ENCODE peak calls at places on chromosome 13, in ten cellular contexts. T is uterus, G is transverse colon, A is body of pancreas, E is breast epithelium, M is IMR-90, I is spleen, K is Peyer's patch, U is thyroid gland, Z is lower leg skin. D is an unnamed sample.

GRCh38 chr13:27353166-27353583 is 71.2 kb upstream of the GTF3A start:
- DNase-seq in E (no peak), K (no peak), A (no peak), I (no peak), G (no peak), M (peak), T (no peak), U (no peak), Z (no peak), D (no peak)

GRCh38 chr13:28451482-28452217 is 43.3 kb downstream of the FLT1 start:
- DNase-seq in K (no peak), G (no peak), T (no peak), Z (no peak), E (no peak), U (peak), M (no peak), I (no peak), A (no peak), D (no peak)

GRCh38 chr13:40662866-40663265 is 3.6 kb downstream of the FOXO1 start:
- DNase-seq in A (no peak), K (no peak), E (no peak), G (no peak), U (no peak), T (no peak), I (no peak), M (no peak), Z (no peak), D (no peak)

GRCh38 chr13:30421093-30422055 is 919 bp upstream of the UBE2L5 start:
- DNase-seq in Z (peak), G (peak), T (peak), I (peak), M (peak), K (peak), U (peak), E (peak), A (peak), D (no peak)

GRCh38 chr13:46759861-46760260 is 37.1 kb downstream of the ESD start:
- DNase-seq in M (no peak), G (peak), A (no peak), E (no peak), Z (no peak), I (no peak), K (no peak), T (no peak), U (no peak), D (no peak)

GRCh38 chr13:28822161-28822560 is 2.0 kb downstream of the MTUS2 start:
- DNase-seq in I (no peak), Z (no peak), A (no peak), T (no peak), M (no peak), E (no peak), G (no peak), U (no peak), K (no peak), D (no peak)

GRCh38 chr13:109918179-109918651 is 131.8 kb upstream of the IRS2 start:
- DNase-seq in M (peak), T (no peak), G (no peak), I (no peak), K (no peak), A (no peak), E (no peak), Z (no peak), U (no peak), D (no peak)

GRCh38 chr13:96397807-96398206 is 307.9 kb downstream of the HS6ST3 start:
- DNase-seq in M (no peak), I (no peak), A (no peak), G (no peak), Z (no peak), U (no peak), T (no peak), E (no peak), K (no peak), D (no peak)

GRCh38 chr13:108927615-108928014 is 298.2 kb downstream of the MYO16 start:
- DNase-seq in M (no peak), K (no peak), T (no peak), E (no peak), A (no peak), U (no peak), I (no peak), G (no peak), Z (no peak), D (no peak)

GRCh38 chr13:59480857-59481256 is 682.9 kb downstream of the DIAPH3 start:
- DNase-seq in I (no peak), M (no peak), G (no peak), U (no peak), E (no peak), K (no peak), A (no peak), Z (no peak), T (no peak), D (no peak)

GRCh38 chr13:37068962-37069361 is 9.5 kb upstream of the SUPT20H start:
- DNase-seq in T (no peak), G (no peak), Z (no peak), E (no peak), M (peak), U (no peak), K (no peak), A (no peak), I (no peak), D (no peak)

GRCh38 chr13:27663947-27664346 is 42.3 kb downstream of the POLR1D start:
- DNase-seq in A (no peak), I (no peak), U (peak), G (no peak), M (no peak), Z (no peak), E (no peak), K (no peak), T (no peak), D (no peak)

GRCh38 chr13:21297452-21297851 is 121.0 kb downstream of the MRPL57 start:
- DNase-seq in I (no peak), M (no peak), G (no peak), K (no peak), U (no peak), A (no peak), Z (no peak), E (no peak), T (no peak), D (no peak)

GRCh38 chr13:96229356-96229755 is 139.4 kb downstream of the HS6ST3 start:
- DNase-seq in T (no peak), Z (no peak), M (no peak), U (no peak), G (no peak), E (no peak), I (no peak), K (no peak), A (no peak), D (no peak)

GRCh38 chr13:34654682-34655081 is 287.4 kb upstream of the NBEA start:
- DNase-seq in E (no peak), T (no peak), M (no peak), U (no peak), K (no peak), I (no peak), G (no peak), Z (no peak), A (no peak), D (no peak)

GRCh38 chr13:99220199-99220931 is 19.7 kb downstream of the UBAC2 start:
- DNase-seq in A (no peak), I (no peak), K (peak), G (no peak), E (no peak), M (no peak), U (no peak), Z (no peak), T (no peak), D (no peak)

GRCh38 chr13:113176292-113176691 is 17.8 kb downstream of the PROZ start:
- DNase-seq in T (no peak), K (no peak), E (no peak), A (no peak), U (no peak), I (peak), M (no peak), Z (no peak), G (peak), D (no peak)

DNA sequence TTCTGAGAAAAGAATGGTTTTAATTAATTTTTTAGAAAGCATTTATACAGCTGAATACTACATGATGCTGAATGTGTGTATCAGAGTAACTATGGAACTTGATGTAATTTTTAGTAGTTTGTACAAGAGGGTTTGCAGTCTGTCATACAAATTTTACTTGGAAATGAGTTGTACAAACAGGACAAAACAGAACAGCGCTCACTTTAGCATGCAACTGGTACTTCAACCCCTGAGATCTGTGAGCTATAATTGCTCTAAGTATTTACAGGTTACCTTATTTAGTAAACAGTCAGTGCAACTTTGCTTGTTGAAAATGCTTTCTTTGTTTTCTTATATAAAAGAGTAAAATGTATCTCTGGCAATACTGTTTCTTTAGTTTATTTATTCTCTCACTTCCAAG is 719 bp downstream of the TNFRSF19 start:
- DNase-seq in K (no peak), U (no peak), A (no peak), M (peak), G (no peak), E (no peak), T (no peak), I (no peak), Z (no peak), D (no peak)
- H3K4me3 ChIP-seq in K (no peak), U (no peak), A (no peak), M (peak), G (no peak), E (peak), T (no peak), I (no peak), Z (no peak), D (no peak)

GRCh38 chr13:44919103-44919804 is 70.0 kb downstream of the NUFIP1 start:
- DNase-seq in K (no peak), A (no peak), I (no peak), T (no peak), M (no peak), E (no peak), G (no peak), U (no peak), Z (no peak), D (no peak)

GRCh38 chr13:44915962-44916361 is 73.3 kb downstream of the NUFIP1 start:
- DNase-seq in G (no peak), T (no peak), A (no peak), Z (no peak), M (no peak), E (no peak), I (no peak), U (no peak), K (no peak), D (no peak)

GRCh38 chr13:44918323-44919102 is 70.8 kb downstream of the NUFIP1 start:
- DNase-seq in M (peak), Z (peak), E (peak), T (peak), G (peak), K (peak), A (peak), U (peak), I (peak), D (no peak)

GRCh38 chr13:44920013-44920412 is 69.3 kb downstream of the NUFIP1 start:
- DNase-seq in T (no peak), A (no peak), I (no peak), G (no peak), U (no peak), Z (peak), M (no peak), K (no peak), E (no peak), D (no peak)

DNA sequence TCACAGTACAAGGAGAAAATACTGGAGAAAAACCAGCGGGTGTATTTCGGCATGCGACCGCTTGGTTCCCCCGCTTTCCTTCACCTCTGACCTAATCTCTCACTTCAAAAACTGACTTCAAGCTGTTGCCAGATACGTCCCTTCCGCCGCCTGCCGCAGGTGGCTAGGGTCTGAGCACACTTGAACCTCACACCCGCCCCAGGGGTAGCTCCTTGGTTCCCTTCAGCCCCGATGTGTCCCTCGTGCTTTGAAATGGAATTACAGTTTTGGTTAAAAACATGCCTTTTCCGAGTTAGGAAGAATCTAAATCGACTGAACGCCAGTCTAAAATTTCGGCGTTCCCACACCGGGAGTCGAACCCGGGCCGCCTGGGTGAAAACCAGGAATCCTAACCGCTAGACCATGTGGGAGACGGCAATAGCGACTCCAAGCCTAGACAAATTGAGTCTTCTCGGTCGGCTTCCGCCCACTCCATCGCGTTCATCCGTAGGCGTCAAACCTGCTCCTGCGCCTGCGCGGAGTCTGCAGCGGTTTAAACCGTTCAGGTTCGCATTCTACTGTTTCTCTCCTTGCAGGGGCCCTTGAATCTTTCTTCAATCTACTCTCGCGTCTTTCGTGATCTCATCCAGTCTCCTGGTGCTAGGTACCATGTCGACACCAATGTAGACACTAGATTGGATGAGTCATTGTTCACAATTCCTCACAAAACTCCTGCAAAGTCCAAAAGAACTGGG is 71.5 kb downstream of the NUFIP1 start:
- DNase-seq in G (peak), Z (peak), A (peak), M (peak), I (peak), U (peak), T (peak), E (peak), K (peak), D (peak)
- TF ChIP-seq POLR2A in G (no peak), Z (no peak), A (no peak), M (no peak), I (no peak), U (peak), T (peak), E (no peak), K (peak), D (no peak)

GRCh38 chr13:103164239-103164638 is 98.0 kb upstream of the SLC10A2 start:
- DNase-seq in T (no peak), M (no peak), E (no peak), A (no peak), U (no peak), K (no peak), Z (no peak), I (no peak), G (no peak), D (no peak)

GRCh38 chr13:103168901-103169508 is 102.8 kb upstream of the SLC10A2 start:
- DNase-seq in M (no peak), G (no peak), U (no peak), I (no peak), Z (no peak), K (no peak), T (no peak), E (no peak), A (no peak), D (no peak)
- H3K4me3 ChIP-seq in M (no peak), G (no peak), U (no peak), I (no peak), Z (no peak), K (no peak), T (no peak), E (no peak), A (no peak), D (no peak)

DNA sequence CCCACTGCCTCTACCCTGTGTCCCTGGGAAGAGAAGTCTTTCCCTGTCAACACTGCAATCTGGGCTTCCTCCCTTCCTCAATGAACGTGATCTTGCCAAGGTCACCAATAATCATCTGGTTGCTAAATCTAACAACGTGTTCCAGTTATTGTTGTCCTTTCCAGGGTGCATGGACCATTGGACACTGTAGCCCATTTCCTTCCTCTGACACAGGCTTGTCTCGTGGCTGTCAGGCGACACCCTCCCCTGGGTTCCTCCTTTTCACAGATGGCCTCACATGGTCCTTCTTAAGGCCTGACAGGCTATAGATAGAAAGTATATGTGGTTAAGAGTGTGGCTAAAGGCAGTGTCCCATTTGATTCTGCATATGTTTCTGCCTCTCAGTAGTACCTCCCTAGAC is 67.7 kb upstream of the STARD13 start:
- DNase-seq in G (peak), U (peak), Z (peak), K (peak), M (no peak), E (peak), I (peak), A (no peak), T (no peak), D (no peak)
- TF ChIP-seq POLR2A in G (no peak), U (no peak), Z (no peak), K (no peak), M (no peak), E (no peak), I (no peak), A (no peak), T (no peak), D (no peak)

DNA sequence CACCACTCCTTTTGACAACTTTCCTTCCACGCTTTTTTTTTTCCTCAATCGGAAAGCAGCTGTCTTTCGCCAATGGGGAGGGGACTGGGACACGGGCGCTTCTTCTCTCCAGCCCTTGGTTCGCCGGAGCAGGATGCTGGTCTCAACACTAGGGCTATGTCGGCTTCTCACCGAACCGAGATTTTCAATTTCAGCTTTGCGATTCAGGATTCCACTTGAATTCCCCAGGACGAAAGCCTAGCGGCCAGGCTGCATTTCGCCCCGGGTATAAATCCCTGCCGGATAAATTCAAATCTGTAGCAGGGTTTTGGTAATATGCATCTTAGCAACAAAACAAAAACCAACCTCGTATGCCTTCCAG is 7.9 kb downstream of the POU4F1 start:
- DNase-seq in K (no peak), E (no peak), U (no peak), M (no peak), G (no peak), Z (no peak), T (no peak), I (no peak), A (no peak), D (no peak)
- H3K4me3 ChIP-seq in K (no peak), E (no peak), U (no peak), M (no peak), G (no peak), Z (no peak), T (no peak), I (peak), A (no peak), D (no peak)

GRCh38 chr13:35764359-35765015 is 288.0 kb upstream of the MAB21L1 start:
- DNase-seq in T (no peak), E (no peak), I (no peak), A (no peak), Z (no peak), U (no peak), K (no peak), G (no peak), M (no peak), D (no peak)

GRCh38 chr13:35766663-35767062 is 290.2 kb upstream of the MAB21L1 start:
- DNase-seq in I (no peak), A (no peak), M (no peak), E (no peak), T (no peak), G (no peak), Z (no peak), U (no peak), K (no peak), D (no peak)

GRCh38 chr13:35765387-35765786 is 288.9 kb upstream of the MAB21L1 start:
- DNase-seq in Z (no peak), K (no peak), T (no peak), E (no peak), A (no peak), M (no peak), G (no peak), I (no peak), U (no peak), D (no peak)

GRCh38 chr13:35767256-35767981 is 290.9 kb upstream of the MAB21L1 start:
- DNase-seq in G (no peak), K (no peak), A (no peak), M (no peak), E (no peak), Z (no peak), I (no peak), U (no peak), T (no peak), D (no peak)

DNA sequence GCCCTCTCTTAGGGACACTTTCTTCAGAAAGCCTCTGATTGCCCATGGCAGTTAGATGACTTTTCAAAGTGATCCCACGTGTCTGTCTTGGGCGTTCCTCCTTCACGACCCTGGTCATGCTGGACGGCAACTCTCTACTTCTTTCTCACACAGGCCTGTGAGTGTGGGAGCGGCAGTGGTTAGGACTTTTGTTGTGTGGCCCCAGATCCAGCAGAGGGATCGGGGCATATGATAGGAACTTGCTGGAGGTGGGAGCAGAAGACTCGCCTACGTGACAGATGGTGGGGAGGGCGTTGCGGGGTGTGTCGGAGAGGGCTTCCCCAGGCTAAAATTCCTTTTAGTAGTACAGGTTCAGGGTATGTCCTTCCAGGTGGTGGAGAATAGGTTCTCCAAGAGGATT is 289.5 kb upstream of the MAB21L1 start:
- DNase-seq in G (no peak), E (no peak), A (no peak), T (no peak), I (no peak), Z (no peak), M (no peak), U (no peak), K (no peak), D (no peak)
- TF ChIP-seq POLR2A in G (no peak), E (no peak), A (no peak), T (no peak), I (no peak), Z (no peak), M (no peak), U (no peak), K (no peak), D (no peak)

GRCh38 chr13:42970824-42971669 is 21.0 kb downstream of the EPSTI1 start:
- DNase-seq in K (peak), T (no peak), I (no peak), M (peak), A (no peak), Z (no peak), U (peak), G (peak), E (no peak), D (no peak)
- H3K4me3 ChIP-seq in K (no peak), T (no peak), I (no peak), M (no peak), A (no peak), Z (no peak), U (no peak), G (no peak), E (no peak), D (no peak)

GRCh38 chr13:69950160-69950559 is 157.5 kb upstream of the ATXN8OS start:
- DNase-seq in T (no peak), I (no peak), U (no peak), E (no peak), Z (no peak), A (no peak), M (no peak), K (no peak), G (no peak), D (no peak)
- TF ChIP-seq POLR2A in T (no peak), I (no peak), U (no peak), E (no peak), Z (no peak), A (no peak), M (no peak), K (no peak), G (no peak), D (no peak)

GRCh38 chr13:74026753-74027152 is 107.5 kb downstream of the KLF12 start:
- DNase-seq in A (no peak), T (no peak), I (peak), G (peak), M (peak), Z (no peak), K (peak), E (no peak), U (no peak), D (no peak)
- H3K4me3 ChIP-seq in A (no peak), T (no peak), I (peak), G (no peak), M (no peak), Z (no peak), K (no peak), E (no peak), U (no peak), D (no peak)

D was measured in vagina.